ENCODE peak calls at places on chromosomes 3 and 15, in eight cellular contexts. R is ovary; H is fibroblast of lung; W is colonic mucosa; U is left lung; B is heart right ventricle; S is CD8-positive, alpha-beta T cell; P is neural progenitor cell. A is an unnamed sample.
A peak's percentile ranks its signal among the peaks of the same experiment; 100 is the strongest.

GRCh38 chr3:86954226-86954625 is 36.7 kb downstream of the VGLL3 start:
- DNase-seq in B (no peak), P (no peak), H (no peak), R (no peak), W (no peak), S (no peak), U (no peak), A (no peak)

GRCh38 chr3:126356373-126357298 is 572 bp downstream of the KLF15 start:
- DNase-seq in P (peak; percentile 72), S (no peak), U (peak; percentile 76), B (peak; percentile 68), W (no peak), H (no peak), R (peak; percentile 61), A (peak; percentile 63)

GRCh38 chr3:99953596-99953995 is 135.9 kb downstream of the CMSS1 start:
- DNase-seq in R (no peak), H (no peak), P (no peak), U (no peak), S (no peak), W (no peak), B (no peak), A (no peak)

GRCh38 chr3:124887996-124888298 is 782 bp upstream of the ITGB5 start:
- DNase-seq in W (no peak), P (no peak), B (no peak), H (no peak), S (no peak), R (no peak), U (no peak), A (no peak)

GRCh38 chr15:65509321-65509720 is 8.2 kb downstream of the DPP8 start:
- DNase-seq in R (no peak), P (no peak), H (no peak), B (no peak), U (no peak), S (no peak), W (no peak), A (no peak)

GRCh38 chr3:39082652-39083313 is 24.6 kb downstream of the GORASP1 start:
- DNase-seq in S (no peak), P (no peak), U (no peak), B (no peak), R (no peak), H (no peak), W (no peak), A (no peak)

GRCh38 chr3:174547801-174548200 is 311.3 kb upstream of the NAALADL2 start:
- DNase-seq in P (no peak), U (no peak), W (no peak), B (no peak), H (peak; percentile 60), S (no peak), R (no peak), A (no peak)

GRCh38 chr3:143362115-143362992 is 242.8 kb downstream of the CHST2 start:
- DNase-seq in W (no peak), P (peak; percentile 58), S (no peak), H (no peak), B (no peak), R (no peak), U (no peak), A (no peak)

GRCh38 chr3:144762091-144762490 is 790.5 kb downstream of the DIPK2A start:
- DNase-seq in B (no peak), R (no peak), U (no peak), H (no peak), S (no peak), W (no peak), P (no peak), A (no peak)

GRCh38 chr15:74208901-74209559 is 6.4 kb upstream of the STRA6 start:
- DNase-seq in P (peak; percentile 55), B (no peak), S (no peak), H (no peak), U (peak; percentile 36), R (no peak), W (no peak), A (peak; percentile 13)

GRCh38 chr3:109559389-109559788 is 222.0 kb upstream of the DPPA4 start:
- DNase-seq in W (no peak), U (no peak), S (no peak), H (no peak), B (no peak), P (no peak), R (no peak), A (no peak)

GRCh38 chr15:38746211-38746610 is 181.6 kb upstream of the RASGRP1 start:
- DNase-seq in P (no peak), W (no peak), H (no peak), U (no peak), R (no peak), S (no peak), B (no peak), A (no peak)

GRCh38 chr15:39756806-39757522 is 25.7 kb downstream of the FSIP1 start:
- DNase-seq in S (no peak), H (peak; percentile 89), P (peak; percentile 85), U (no peak), R (no peak), B (no peak), W (peak; percentile 48), A (peak; percentile 39)

GRCh38 chr3:84959470-84960380 is 936 bp downstream of the CADM2 start:
- DNase-seq in H (no peak), S (no peak), R (no peak), U (no peak), P (peak; percentile 72), W (no peak), B (no peak), A (no peak)

GRCh38 chr15:83163032-83163431 is 44.6 kb downstream of the HDGFL3 start:
- DNase-seq in U (no peak), P (no peak), W (no peak), R (no peak), B (no peak), S (no peak), H (no peak), A (no peak)

GRCh38 chr3:192055946-192056345 is 595.0 kb downstream of the PYDC2 start:
- DNase-seq in P (no peak), U (no peak), R (no peak), B (no peak), H (no peak), S (no peak), W (no peak), A (no peak)

GRCh38 chr3:102235679-102236078 is 199.1 kb upstream of the ZPLD1 start:
- DNase-seq in P (peak; percentile 57), U (no peak), B (no peak), H (peak; percentile 62), S (no peak), R (no peak), W (no peak), A (peak; percentile 53)

GRCh38 chr3:136750209-136750921 is 1.8 kb downstream of the STAG1 start:
- DNase-seq in W (no peak), H (peak; percentile 23), B (no peak), U (no peak), P (no peak), S (no peak), R (no peak), A (no peak)

GRCh38 chr3:100882571-100882981 is 110.6 kb downstream of the ABI3BP start:
- DNase-seq in W (no peak), R (no peak), U (no peak), S (no peak), B (no peak), P (no peak), H (no peak), A (no peak)

GRCh38 chr3:39196671-39197446 is 4.5 kb upstream of the XIRP1 start:
- DNase-seq in W (no peak), B (peak; percentile 26), S (no peak), H (no peak), R (no peak), U (no peak), P (no peak), A (peak; percentile 48)

GRCh38 chr15:88656760-88657221 is 18.0 kb downstream of the ISG20 start:
- DNase-seq in B (no peak), P (no peak), S (no peak), R (no peak), U (no peak), W (no peak), H (no peak), A (no peak)

GRCh38 chr15:48307586-48307985 is 23.6 kb upstream of the DUT start:
- DNase-seq in P (no peak), W (no peak), U (no peak), H (no peak), S (no peak), B (no peak), R (no peak), A (no peak)

GRCh38 chr15:86444527-86444926 is 364.9 kb downstream of the AGBL1 start:
- DNase-seq in W (no peak), S (no peak), B (no peak), H (no peak), U (no peak), P (peak; percentile 63), R (no peak), A (no peak)

GRCh38 chr15:69762373-69763148 is 309.9 kb downstream of the RPLP1 start:
- DNase-seq in H (no peak), P (peak; percentile 60), R (no peak), U (no peak), W (no peak), B (no peak), S (no peak), A (no peak)
- TF ChIP-seq CTCF in H (no peak), P (peak; percentile 64), R (no peak), U (no peak), W (no peak), B (peak; percentile 26), S (no peak), A (no peak)

DNA sequence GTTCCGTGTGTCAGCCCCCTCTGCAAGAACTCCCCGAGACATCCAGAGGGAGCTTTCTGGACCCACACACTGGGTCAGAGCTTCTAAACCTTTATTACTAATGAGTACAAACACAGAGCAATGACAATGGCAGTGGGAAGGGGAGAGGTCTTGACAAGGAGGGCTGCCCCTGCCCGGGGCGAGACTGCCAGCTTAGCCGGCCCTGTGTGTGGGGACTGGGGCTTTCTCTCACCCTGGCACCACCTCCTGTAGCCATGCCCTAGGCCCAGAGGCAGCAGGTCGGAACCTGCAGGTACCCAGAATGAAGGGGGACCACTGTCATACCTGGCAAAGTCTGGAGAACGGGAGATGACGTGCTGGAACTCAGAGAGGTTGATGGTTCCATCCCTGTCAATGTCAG is 3.1 kb downstream of the CIB1 start:
- DNase-seq in R (no peak), H (no peak), W (no peak), B (no peak), S (no peak), U (no peak), P (no peak), A (no peak)
- H3K4me3 ChIP-seq in R (no peak overlapping the region), H (no peak overlapping the region), W (no peak overlapping the region), B (peak overlapping the region; percentile 16), S (peak overlapping the region; percentile 43), U (no peak overlapping the region), P (no peak overlapping the region), A (no peak overlapping the region)

GRCh38 chr3:64109438-64109837 is 86.1 kb upstream of the PSMD6 start:
- DNase-seq in W (peak; percentile 46), S (no peak), P (peak; percentile 18), H (no peak), B (no peak), R (no peak), U (no peak), A (peak; percentile 17)
- H3K4me1 ChIP-seq in W (no peaks in the 10 kb centered on the region), S (no peaks in the 10 kb centered on the region), P (peaks cover 31% of the 10 kb centered on the region), H (no peaks in the 10 kb centered on the region), B (no peaks in the 10 kb centered on the region), R (peaks cover 12% of the 10 kb centered on the region), U (no peaks in the 10 kb centered on the region), A (peaks cover 5% of the 10 kb centered on the region)

DNA sequence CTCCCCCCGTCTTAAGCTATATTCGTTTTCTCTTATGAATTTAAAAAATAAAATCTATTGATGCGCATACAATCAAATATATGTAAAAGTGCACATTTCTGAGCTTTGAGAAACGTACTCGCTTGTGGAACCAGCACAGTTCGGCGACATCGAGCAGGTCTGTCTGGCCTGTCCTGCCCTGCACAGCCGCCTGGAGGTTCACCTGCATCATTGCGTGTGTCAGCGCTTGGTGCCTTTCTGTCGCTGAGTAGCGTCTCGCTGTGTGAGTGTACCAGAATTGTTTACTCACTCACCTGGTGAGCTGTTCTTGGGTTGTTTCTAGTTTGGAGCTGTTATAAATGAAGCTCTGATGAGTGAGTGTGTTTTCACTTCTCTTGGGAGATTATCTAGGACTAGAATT is 104.0 kb downstream of the VGLL4 start:
- DNase-seq in W (no peak), S (no peak), H (no peak), R (no peak), B (no peak), U (no peak), P (no peak), A (no peak)
- TF ChIP-seq CTCF in W (no peak), S (no peak), H (no peak), R (no peak), B (no peak), U (no peak), P (peak; percentile 12), A (no peak)